ENCODE peak calls at places on chromosomes 13 and 19, in six cellular contexts. W, F, X, E, J and I are unnamed samples.

GRCh38 chr19:48308695-48309586 is 16.4 kb upstream of the EMP3 start:
- DNase-seq in E (no peak), F (peak; percentile 84), J (no peak), W (no peak), X (no peak), I (peak; percentile 30)

GRCh38 chr13:72565893-72566292 is 161.5 kb downstream of the MZT1 start:
- DNase-seq in F (peak; percentile 59), J (no peak), X (peak; percentile 2), E (no peak), W (no peak), I (no peak)

GRCh38 chr13:23081901-23082300 is 98.9 kb upstream of the SGCG start:
- DNase-seq in W (no peak), X (no peak), J (no peak), E (no peak), F (no peak), I (no peak)

GRCh38 chr19:9970481-9970880 is 34.2 kb upstream of the OLFM2 start:
- DNase-seq in E (no peak), X (no peak), J (no peak), F (no peak), W (no peak), I (no peak)

GRCh38 chr19:30473334-30473867 is 101.2 kb downstream of the ZNF536 start:
- DNase-seq in J (no peak), E (no peak), X (no peak), F (no peak), W (no peak), I (no peak)

GRCh38 chr13:73417012-73417615 is 358.3 kb downstream of the KLF5 start:
- DNase-seq in W (no peak), X (peak; percentile 26), J (no peak), E (no peak), F (peak; percentile 52), I (no peak)

GRCh38 chr13:32407854-32408253 is 20.1 kb downstream of the N4BP2L1 start:
- DNase-seq in W (no peak), E (no peak), X (no peak), F (no peak), J (peak; percentile 50), I (no peak)

GRCh38 chr19:43611788-43612187 is at the start of gene SRRM5:
- DNase-seq in E (no peak), F (no peak), J (no peak), W (no peak), X (no peak), I (no peak)

GRCh38 chr13:34179481-34179880 is 361.5 kb downstream of the RFC3 start:
- DNase-seq in W (no peak), E (no peak), F (peak; percentile 51), X (peak; percentile 23), J (no peak), I (no peak)

GRCh38 chr13:46668302-46668720 is 115.3 kb downstream of the LRCH1 start:
- DNase-seq in J (peak; percentile 58), W (no peak), X (peak; percentile 91), F (peak; percentile 91), E (no peak), I (no peak)

GRCh38 chr13:101773062-101773461 is 320.6 kb downstream of the ITGBL1 start:
- DNase-seq in F (peak; percentile 27), E (no peak), X (peak; percentile 33), W (no peak), J (no peak), I (no peak)

GRCh38 chr19:32403291-32403995 is 2.1 kb upstream of the DPY19L3 start:
- DNase-seq in J (no peak), F (no peak), W (no peak), X (no peak), E (no peak), I (no peak)

GRCh38 chr19:30649934-30650614 is 277.9 kb downstream of the ZNF536 start:
- DNase-seq in J (peak; percentile 65), W (no peak), F (peak; percentile 73), E (peak; percentile 4), X (peak; percentile 70), I (peak; percentile 63)

GRCh38 chr19:13420780-13421179 is 85.5 kb downstream of the CACNA1A start:
- DNase-seq in F (no peak), J (no peak), X (no peak), E (no peak), W (no peak), I (no peak)

GRCh38 chr19:32407004-32407992 is 1.7 kb downstream of the DPY19L3 start:
- DNase-seq in J (no peak), X (peak; percentile 75), E (no peak), F (peak; percentile 31), W (no peak), I (peak; percentile 73)

GRCh38 chr19:34504273-34504808 is 22.8 kb downstream of the WTIP start:
- DNase-seq in W (no peak), F (no peak), J (no peak), X (no peak), E (no peak), I (no peak)